ENCODE peak calls at places on chromosomes 3 and 15, in seven cellular contexts. Y is H1, H is fibroblast of the aortic adventitia, B is AG04449, A is neural progenitor cell, D is body of pancreas, L is SK-N-SH. U is an unnamed sample.

GRCh38 chr15:24848050-24848449 is 106.7 kb upstream of the SNRPN start:
- DNase-seq in A (peak; percentile 75), B (no peak), L (peak; percentile 63), D (peak; percentile 57), Y (no peak), H (peak; percentile 28), U (no peak)

GRCh38 chr15:67103869-67104268 is 38.5 kb downstream of the SMAD3 start:
- DNase-seq in D (no peak), H (no peak), B (no peak), L (no peak), Y (no peak), A (no peak), U (peak; percentile 55)

GRCh38 chr3:13831386-13831996 is 48.4 kb downstream of the WNT7A start:
- DNase-seq in H (no peak), D (no peak), A (no peak), Y (no peak), L (no peak), B (no peak), U (peak; percentile 64)

GRCh38 chr3:14716593-14716992 is 41.7 kb downstream of the C3orf20 start:
- DNase-seq in D (no peak), L (no peak), Y (no peak), A (no peak), B (no peak), H (peak; percentile 35), U (no peak)

GRCh38 chr3:33581666-33582065 is 136.4 kb downstream of the CLASP2 start:
- DNase-seq in A (no peak), Y (no peak), D (no peak), B (no peak), L (no peak), H (no peak), U (no peak)

GRCh38 chr15:22933641-22934061 is 46.5 kb downstream of the CYFIP1 start:
- DNase-seq in L (no peak), A (no peak), D (no peak), Y (no peak), B (no peak), H (no peak), U (no peak)

GRCh38 chr3:102883515-102883914 is 448.7 kb downstream of the ZPLD1 start:
- DNase-seq in B (no peak), D (no peak), A (no peak), L (no peak), Y (no peak), H (no peak), U (no peak)

GRCh38 chr3:44886561-44886960 is 12.2 kb downstream of the TGM4 start:
- DNase-seq in L (no peak), A (no peak), Y (no peak), H (no peak), B (no peak), D (no peak), U (no peak)

GRCh38 chr3:148146241-148146640 is 551.5 kb upstream of the AGTR1 start:
- DNase-seq in D (no peak), Y (no peak), A (no peak), L (no peak), H (no peak), B (no peak), U (no peak)

GRCh38 chr3:194565597-194566190 is 67.5 kb downstream of the TMEM44 start:
- DNase-seq in B (no peak), Y (no peak), L (no peak), D (no peak), A (no peak), H (peak; percentile 82), U (no peak)

GRCh38 chr3:123716421-123716820 is 131.6 kb upstream of the HACD2 start:
- DNase-seq in D (no peak), A (no peak), B (no peak), H (no peak), Y (no peak), L (no peak), U (no peak)

GRCh38 chr15:75720787-75721461 is 8.3 kb upstream of the CSPG4 start:
- DNase-seq in B (no peak), D (peak; percentile 81), Y (no peak), L (peak; percentile 21), A (peak; percentile 74), H (no peak), U (no peak)

GRCh38 chr3:69178838-69179739 is 56.7 kb upstream of the LMOD3 start:
- DNase-seq in A (no peak), D (no peak), L (no peak), Y (no peak), H (no peak), B (no peak), U (no peak)

GRCh38 chr3:124770341-124771082 is 40.3 kb downstream of the UMPS start:
- DNase-seq in H (no peak), A (peak; percentile 45), D (no peak), L (peak; percentile 85), B (no peak), Y (no peak), U (peak; percentile 68)

GRCh38 chr3:97815149-97815917 is 6.5 kb upstream of the CRYBG3 start:
- DNase-seq in Y (no peak), A (no peak), L (no peak), B (no peak), D (no peak), H (no peak), U (no peak)

GRCh38 chr15:49706805-49707204 is 86.0 kb downstream of the DTWD1 start:
- DNase-seq in B (no peak), D (no peak), H (no peak), L (no peak), Y (no peak), A (no peak), U (no peak)

GRCh38 chr3:194638991-194639605 is 5.9 kb upstream of the TMEM44 start:
- DNase-seq in A (no peak), Y (no peak), D (no peak), B (no peak), L (no peak), H (no peak), U (no peak)

DNA sequence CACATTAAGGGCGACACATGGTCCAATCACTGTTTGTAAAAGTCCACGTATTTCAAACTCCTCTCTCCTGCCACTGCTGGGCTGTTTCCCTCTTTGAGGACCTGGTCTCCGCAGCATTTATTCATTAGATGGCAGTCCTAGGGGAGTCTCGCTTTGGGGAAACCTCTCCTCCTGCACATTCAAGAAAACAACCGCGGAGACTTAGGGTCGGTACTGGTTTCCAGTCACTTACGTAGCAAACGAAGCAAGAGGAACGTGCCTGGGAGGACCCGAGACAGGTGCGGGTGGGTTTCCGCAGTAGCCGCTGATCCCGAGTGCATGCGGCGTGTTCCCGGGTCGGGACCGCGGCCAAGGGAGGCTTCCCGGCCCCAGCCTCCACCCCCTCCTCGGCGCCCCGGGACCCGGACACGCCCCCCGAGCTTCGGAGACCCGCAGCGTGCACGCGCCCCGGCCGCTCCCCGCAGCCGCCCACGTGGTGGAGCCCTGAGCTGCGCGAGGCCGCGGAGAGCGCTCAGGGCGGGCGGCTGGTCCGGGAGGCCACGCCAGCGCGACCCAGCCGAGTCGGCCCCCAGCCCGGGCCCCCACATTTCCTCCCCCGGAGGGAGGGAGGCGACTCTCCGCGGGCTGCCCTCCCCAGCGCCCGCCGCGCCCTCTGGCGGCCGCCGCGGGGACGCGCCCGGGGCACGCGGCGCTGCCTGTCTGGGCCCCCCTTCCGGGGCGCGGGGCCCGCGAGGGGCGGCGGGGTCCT is 1.1 kb upstream of the IGF1R start:
- DNase-seq in D (peak; percentile 88), A (peak; percentile 95), Y (peak; percentile 36), B (no peak), H (peak; percentile 56), L (peak; percentile 87), U (peak; percentile 93)
- TF ChIP-seq CTCF in D (peak; percentile 82), A (peak; percentile 59), Y (peak; percentile 62), B (peak; percentile 26), H (peak; percentile 25), L (peak; percentile 43), U (no peak)

GRCh38 chr3:64550745-64551144 is 137.1 kb downstream of the ADAMTS9 start:
- DNase-seq in B (no peak), Y (no peak), A (no peak), L (no peak), D (no peak), H (no peak), U (no peak)
- H3K4me3 ChIP-seq in B (no peak overlapping the region), Y (no peak overlapping the region), A (no peak overlapping the region), L (no peak overlapping the region), D (no peak overlapping the region), H (no peak overlapping the region), U (no peak overlapping the region)

DNA sequence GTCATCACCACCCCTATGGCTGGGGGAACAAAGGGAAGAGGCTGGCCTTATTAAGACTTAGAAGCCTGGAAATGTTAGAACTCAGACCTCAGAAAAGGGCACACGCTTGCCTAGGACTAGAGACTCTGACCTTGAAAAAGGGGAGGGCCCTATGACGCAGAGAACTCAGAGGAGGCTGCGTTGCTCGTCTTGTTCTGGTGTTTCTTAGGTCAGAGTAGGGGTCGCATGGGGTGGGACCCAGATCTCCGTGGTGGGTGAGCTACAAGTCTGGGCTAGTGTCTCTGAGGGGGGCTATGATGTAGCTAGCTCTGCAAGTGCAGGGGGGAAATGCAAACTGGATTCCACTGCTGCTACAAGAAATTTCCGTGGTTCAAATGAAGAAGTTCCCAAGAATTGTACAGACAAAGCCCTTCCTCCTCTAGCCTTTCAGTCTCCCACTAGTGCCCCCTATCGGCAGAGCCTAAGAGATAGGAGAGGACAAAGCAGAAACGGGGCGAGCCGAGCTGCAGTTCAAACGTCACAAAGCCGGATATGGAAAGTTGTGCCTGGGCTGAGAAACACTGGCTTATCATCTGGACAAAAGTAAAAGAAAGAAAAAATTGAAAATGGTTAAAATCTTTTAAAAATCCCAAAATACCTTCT is 392.9 kb upstream of the ROBO2 start:
- DNase-seq in D (no peak), L (no peak), Y (peak; percentile 10), A (peak; percentile 45), B (no peak), H (no peak), U (no peak)
- TF ChIP-seq CTCF in D (no peak), L (no peak), Y (peak; percentile 46), A (peak; percentile 47), B (no peak), H (no peak), U (no peak)

GRCh38 chr15:52111517-52112202 is 915 bp downstream of the BCL2L10 start:
- DNase-seq in H (no peak), A (no peak), L (no peak), B (no peak), D (no peak), Y (no peak), U (no peak)
- H3K4me3 ChIP-seq in H (no peak overlapping the region), A (no peak overlapping the region), L (no peak overlapping the region), B (no peak overlapping the region), D (no peak overlapping the region), Y (no peak overlapping the region), U (peak overlapping the region; percentile 35)

DNA sequence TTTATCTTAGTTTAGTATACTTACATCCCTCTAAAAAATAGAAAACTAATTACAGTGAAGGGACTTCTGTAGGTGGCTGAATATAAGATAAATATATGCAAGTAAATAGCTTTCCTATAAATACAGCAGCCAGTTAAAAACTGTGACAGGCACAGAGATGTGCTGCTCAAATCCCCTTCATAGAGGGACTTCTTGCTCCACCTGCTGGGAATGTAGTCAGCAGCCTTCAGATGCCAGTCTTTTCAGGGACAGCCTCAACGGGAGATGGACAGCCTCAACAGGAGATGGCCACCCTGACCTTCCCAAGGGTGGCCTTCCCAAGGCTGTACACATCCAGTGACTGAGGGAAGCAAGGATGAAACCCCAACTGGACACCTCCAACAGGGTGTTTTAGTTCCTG is 15.7 kb upstream of the PRR23E start:
- DNase-seq in L (no peak), D (peak; percentile 23), Y (no peak), B (no peak), H (peak; percentile 10), A (no peak), U (no peak)
- TF ChIP-seq CTCF in L (no peak), D (peak; percentile 35), Y (peak; percentile 13), B (peak; percentile 3), H (peak; percentile 9), A (peak; percentile 11), U (no peak)